ENCODE peak calls at places on chromosomes 16 and 17, in seven cellular contexts. N is osteoblast, T is mesendoderm, G is MM.1S, Y is HCT116, L is PC-3, C is PC-9. X is an unnamed sample. For H3K79me2, the result is how much of the 10 kb centered on the place peaks cover.

GRCh38 chr17:41975099-41976083 is 8.8 kb downstream of the CNP start:
- DNase-seq in N (peak), T (no peak), G (no peak), Y (no peak), L (no peak), C (no peak), X (no peak)

GRCh38 chr16:81639348-81639747 is 139.7 kb upstream of the PLCG2 start:
- DNase-seq in N (no peak), T (no peak), G (no peak), Y (no peak), L (no peak), C (no peak), X (no peak)

GRCh38 chr16:68445458-68445857 is 2.9 kb downstream of the SMPD3 start:
- DNase-seq in N (peak), T (peak), G (peak), Y (peak), L (peak), C (peak), X (peak)

GRCh38 chr17:8292639-8293395 is 2.4 kb downstream of the SLC25A35 start:
- DNase-seq in N (peak), T (no peak), G (no peak), Y (no peak), L (no peak), C (no peak), X (no peak)

GRCh38 chr17:82204831-82205719 is 7.6 kb downstream of the CCDC57 start:
- DNase-seq in N (peak), T (no peak), G (no peak), Y (no peak), L (peak), C (peak), X (no peak)

GRCh38 chr17:81119223-81120148 is 45.8 kb upstream of the PVALEF start:
- DNase-seq in N (peak), T (peak), G (peak), Y (peak), L (peak), C (peak), X (peak)

GRCh38 chr17:58325976-58326468 is 2.6 kb downstream of the TSPOAP1 start:
- DNase-seq in N (peak), T (peak), G (no peak), Y (no peak), L (no peak), C (no peak), X (peak)

GRCh38 chr17:72976971-72977767 is 115.3 kb downstream of the SLC39A11 start:
- DNase-seq in N (peak), T (peak), G (no peak), Y (peak), L (peak), C (peak), X (no peak)

GRCh38 chr16:50120732-50121131 is 32.4 kb upstream of the TENT4B start:
- DNase-seq in N (no peak), T (no peak), G (no peak), Y (no peak), L (no peak), C (no peak), X (no peak)

GRCh38 chr16:22103371-22103890 is 11.1 kb downstream of the VWA3A start:
- DNase-seq in N (no peak), T (no peak), G (no peak), Y (no peak), L (no peak), C (no peak), X (no peak)

GRCh38 chr16:58306327-58306726 is 11.5 kb upstream of the PRSS54 start:
- DNase-seq in N (no peak), T (no peak), G (peak), Y (peak), L (peak), C (no peak), X (peak)

GRCh38 chr17:1398028-1398427 is 2.0 kb downstream of the YWHAE start:
- DNase-seq in N (peak), T (no peak), G (no peak), Y (no peak), L (no peak), C (no peak), X (no peak)

GRCh38 chr16:2966803-2967184 is 2.4 kb upstream of the PAQR4 start:
- DNase-seq in N (peak), T (no peak), G (no peak), Y (no peak), L (no peak), C (no peak), X (no peak)

GRCh38 chr17:33785281-33785680 is 469.8 kb upstream of the CCL2 start:
- DNase-seq in N (no peak), T (no peak), G (no peak), Y (no peak), L (no peak), C (no peak), X (no peak)

GRCh38 chr17:36072431-36073121 is 8.5 kb downstream of the CCL18 start:
- DNase-seq in N (no peak), T (peak), G (peak), Y (peak), L (peak), C (no peak), X (peak)

GRCh38 chr16:63617990-63618763 is 1503.7 kb downstream of the CDH11 start:
- DNase-seq in N (peak), T (no peak), G (no peak), Y (no peak), L (no peak), C (no peak), X (no peak)

GRCh38 chr17:57085448-57086068 is 512 bp downstream of the AKAP1 start:
- DNase-seq in N (peak), T (peak), G (peak), Y (no peak), L (peak), C (peak), X (peak)

GRCh38 chr16:7140899-7141298 is 191.7 kb upstream of the RBFOX1 start:
- DNase-seq in N (no peak), T (peak), G (no peak), Y (no peak), L (peak), C (no peak), X (no peak)

GRCh38 chr16:65274576-65274975 is 152.7 kb upstream of the CDH11 start:
- DNase-seq in N (peak), T (no peak), G (no peak), Y (no peak), L (peak), C (no peak), X (no peak)

GRCh38 chr16:676565-677297 is 1.3 kb downstream of the RHBDL1 start:
- DNase-seq in N (no peak), T (no peak), G (no peak), Y (no peak), L (no peak), C (peak), X (no peak)

GRCh38 chr17:60415146-60415545 is 7.1 kb upstream of the CHCT1 start:
- DNase-seq in N (no peak), T (no peak), G (no peak), Y (no peak), L (no peak), C (no peak), X (no peak)

GRCh38 chr16:27405546-27406451 is 3.8 kb downstream of the IL21R start:
- DNase-seq in N (peak), T (no peak), G (no peak), Y (no peak), L (no peak), C (no peak), X (no peak)

GRCh38 chr17:64506576-64507417 is at the start of gene CEP95:
- DNase-seq in N (peak), T (peak), G (peak), Y (peak), L (peak), C (peak), X (peak)

GRCh38 chr17:64507418-64507766 is 615 bp downstream of the CEP95 start:
- DNase-seq in N (peak), T (peak), G (peak), Y (no peak), L (peak), C (peak), X (peak)

GRCh38 chr17:64508683-64509082 is 1.9 kb downstream of the CEP95 start:
- DNase-seq in N (no peak), T (no peak), G (no peak), Y (no peak), L (no peak), C (no peak), X (no peak)

GRCh38 chr17:64506201-64506575 is at the start of gene DDX5:
- DNase-seq in N (peak), T (no peak), G (peak), Y (peak), L (peak), C (peak), X (peak)

GRCh38 chr17:64509179-64509578 is 2.4 kb downstream of the CEP95 start:
- DNase-seq in N (no peak), T (no peak), G (no peak), Y (no peak), L (no peak), C (no peak), X (no peak)
- H3K79me2 ChIP-seq in N (half or more), T (under half), G (half or more), Y (half or more), L (half or more), C (half or more), X (half or more)

DNA sequence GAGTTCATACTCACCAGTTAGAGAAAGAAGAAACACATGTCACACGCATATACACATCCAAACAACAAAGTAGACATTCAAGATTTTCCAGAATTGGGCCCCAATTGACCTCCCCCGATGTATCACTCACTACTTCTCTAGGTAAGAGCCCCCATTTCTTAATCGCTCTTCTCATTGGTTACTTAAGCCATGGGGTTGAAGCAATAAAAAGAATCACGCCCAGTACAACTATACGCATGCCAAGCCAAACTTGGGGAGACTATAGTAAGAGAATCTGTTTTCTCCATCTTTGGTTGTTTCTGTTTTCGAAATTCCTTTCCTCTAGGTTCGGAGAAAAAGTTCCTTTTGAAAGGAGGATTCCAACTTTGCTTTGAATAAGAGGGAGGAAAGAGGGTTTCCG is 540 bp downstream of the DDX52 start:
- DNase-seq in N (peak), T (peak), G (peak), Y (no peak), L (peak), C (peak), X (no peak)
- H3K79me2 ChIP-seq in N (under half), T (under half), G (half or more), Y (half or more), L (under half), C (under half), X (half or more)

DNA sequence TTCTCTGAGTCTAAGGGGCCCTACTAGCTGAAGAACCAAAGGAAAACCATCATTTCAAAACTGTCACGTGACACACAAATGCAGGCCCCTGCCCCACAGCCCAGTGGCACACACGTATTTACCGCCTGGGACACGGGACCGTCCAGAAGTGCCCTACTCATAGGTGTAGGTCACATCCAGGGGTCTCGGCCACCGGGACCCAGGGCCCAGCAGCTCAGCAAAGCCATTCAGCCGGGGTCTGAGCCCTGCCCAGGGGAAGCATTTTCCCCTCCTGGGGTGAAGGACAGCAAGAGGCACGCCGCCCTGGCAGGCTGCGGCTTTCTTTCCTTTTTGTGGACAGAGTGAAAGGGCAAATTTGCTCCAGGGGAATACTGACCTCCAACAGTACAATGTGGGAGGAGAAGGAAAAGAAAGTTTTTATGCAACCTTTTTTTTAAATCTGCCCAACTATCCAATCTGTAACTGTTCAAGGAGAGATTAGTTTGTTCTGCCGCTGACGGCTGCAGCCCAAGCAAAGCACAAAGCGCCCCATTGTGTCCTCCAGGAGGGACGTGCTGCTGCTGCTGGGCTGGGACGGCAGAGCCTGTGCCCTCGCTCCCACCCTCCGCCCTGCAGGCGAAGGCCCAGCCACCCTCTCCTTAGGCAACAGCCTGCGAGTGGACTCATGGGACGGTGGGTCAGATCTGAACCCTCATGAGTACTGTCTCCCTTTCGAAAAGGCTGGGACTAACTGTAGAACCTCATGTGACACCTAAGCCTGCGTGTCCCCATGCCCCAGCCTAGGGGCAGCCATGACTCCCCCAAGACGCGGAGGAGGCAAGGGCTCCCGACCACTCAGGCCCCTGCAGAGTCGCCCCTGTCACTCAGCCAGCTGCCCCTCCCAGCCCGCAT is 21.3 kb downstream of the SLC7A5 start:
- DNase-seq in N (peak), T (no peak), G (no peak), Y (no peak), L (no peak), C (no peak), X (no peak)
- H3K79me2 ChIP-seq in N (half or more), T (half or more), G (half or more), Y (half or more), L (half or more), C (half or more), X (half or more)

GRCh38 chr16:88575251-88575650 is 5.0 kb downstream of the ZC3H18 start:
- DNase-seq in N (no peak), T (no peak), G (no peak), Y (no peak), L (no peak), C (no peak), X (no peak)
- H3K79me2 ChIP-seq in N (half or more), T (under half), G (half or more), Y (half or more), L (half or more), C (half or more), X (half or more)

GRCh38 chr16:72093448-72094265 is at the start of the genes DHX38 and TXNL4B:
- DNase-seq in N (peak), T (peak), G (peak), Y (peak), L (peak), C (peak), X (peak)
- H3K79me2 ChIP-seq in N (half or more), T (under half), G (half or more), Y (half or more), L (half or more), C (half or more), X (half or more)

DNA sequence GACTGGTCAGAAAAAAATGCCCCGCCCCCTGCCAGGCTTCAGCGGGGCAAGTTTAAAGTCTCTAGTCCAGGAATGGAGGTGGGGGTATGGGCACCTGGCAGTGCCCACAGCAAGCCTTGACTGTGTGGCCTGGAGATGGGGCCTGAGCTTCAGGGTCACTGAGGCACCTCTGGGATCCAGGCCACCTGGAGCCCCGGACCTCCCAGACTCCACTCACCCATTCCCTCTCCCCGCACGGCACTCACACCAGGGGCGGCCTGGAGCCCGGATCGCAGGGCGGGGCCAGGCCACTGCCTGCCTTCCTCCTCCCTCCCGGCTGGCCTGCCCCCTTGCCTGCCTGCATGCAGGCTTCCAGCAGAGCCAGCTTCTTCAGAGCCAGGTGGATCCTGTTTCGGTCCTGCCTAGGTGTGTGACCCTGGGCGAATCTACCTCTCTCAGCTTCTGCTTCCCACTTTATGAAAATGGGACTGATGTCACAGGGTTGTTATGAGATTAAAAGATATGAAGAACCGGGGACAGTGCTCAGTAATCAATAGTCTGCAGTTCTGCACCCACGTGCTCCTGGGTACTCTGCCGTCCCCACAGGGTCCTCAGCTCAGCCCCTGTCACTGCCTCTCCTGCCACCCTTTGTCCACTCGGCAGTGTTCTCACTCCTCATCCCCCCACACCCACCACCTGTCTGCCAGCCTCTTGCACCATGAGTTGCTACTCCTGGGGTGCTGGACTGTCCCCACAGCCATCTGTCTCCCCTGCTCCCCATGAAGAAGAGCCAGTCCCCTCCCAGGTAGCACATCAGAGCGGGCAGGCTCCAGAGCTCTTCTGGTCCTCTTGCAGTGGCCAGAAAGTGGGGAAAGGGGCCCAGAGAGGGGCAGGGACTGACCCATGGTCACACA is 1.2 kb upstream of the TCAP start:
- DNase-seq in N (peak), T (peak), G (no peak), Y (peak), L (no peak), C (peak), X (no peak)
- H3K79me2 ChIP-seq in N (under half), T (under half), G (under half), Y (under half), L (under half), C (under half), X (under half)

GRCh38 chr17:21301593-21302550 is 17.4 kb downstream of the MAP2K3 start:
- DNase-seq in N (peak), T (no peak), G (no peak), Y (no peak), L (no peak), C (no peak), X (no peak)
- H3K79me2 ChIP-seq in N (half or more), T (under half), G (under half), Y (under half), L (under half), C (under half), X (under half)

GRCh38 chr17:75463612-75464011 is 7.2 kb downstream of the TMEM94 start:
- DNase-seq in N (no peak), T (no peak), G (no peak), Y (no peak), L (no peak), C (no peak), X (no peak)
- H3K79me2 ChIP-seq in N (under half), T (under half), G (under half), Y (under half), L (under half), C (under half), X (half or more)

GRCh38 chr17:27573971-27574525 is 56.9 kb upstream of the LGALS9 start:
- DNase-seq in N (peak), T (peak), G (no peak), Y (no peak), L (peak), C (no peak), X (no peak)

GRCh38 chr17:27573548-27573947 is 57.4 kb upstream of the LGALS9 start:
- DNase-seq in N (no peak), T (no peak), G (no peak), Y (no peak), L (no peak), C (no peak), X (no peak)

GRCh38 chr17:27575912-27576252 is 55.1 kb upstream of the LGALS9 start:
- DNase-seq in N (no peak), T (no peak), G (no peak), Y (no peak), L (no peak), C (no peak), X (no peak)

GRCh38 chr17:27576429-27577123 is 54.4 kb upstream of the LGALS9 start:
- DNase-seq in N (peak), T (peak), G (no peak), Y (no peak), L (no peak), C (peak), X (no peak)

DNA sequence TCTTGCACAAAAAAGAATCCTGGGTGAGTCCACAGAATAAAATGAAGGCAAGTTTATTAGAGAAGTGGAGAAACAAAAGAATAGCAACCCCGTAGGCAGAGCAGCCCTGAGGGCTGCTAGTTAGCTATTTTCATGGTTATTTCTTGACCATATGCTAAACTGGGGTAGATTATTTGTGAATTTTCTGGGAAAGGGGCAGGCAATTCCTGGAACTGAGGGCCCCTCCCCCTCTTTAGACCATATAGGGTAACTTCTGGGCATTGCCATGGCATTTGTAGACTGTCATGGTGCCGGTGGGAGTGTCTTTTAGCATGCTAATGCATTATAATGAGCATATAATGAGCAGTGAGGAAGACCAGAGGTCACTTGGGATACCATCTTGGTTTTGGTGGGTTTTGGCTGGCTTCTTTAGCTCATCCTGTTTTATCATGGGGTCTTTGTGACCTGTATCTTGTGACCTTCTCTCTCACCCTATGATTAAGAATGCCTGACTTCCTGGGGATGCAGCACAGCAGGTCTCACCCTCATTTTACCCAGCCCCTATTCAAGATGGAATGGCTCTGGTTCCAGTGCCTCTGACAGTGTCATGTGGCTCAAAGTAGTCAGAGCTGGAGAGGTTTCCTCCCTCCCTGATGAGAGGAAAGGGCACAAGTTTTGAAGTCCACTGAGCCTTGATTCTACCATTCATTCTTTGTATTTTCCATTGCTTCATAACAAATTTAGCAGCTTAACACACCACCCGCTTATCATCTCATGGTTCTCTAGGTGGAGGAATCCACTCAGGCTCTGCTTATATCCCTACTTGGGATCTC is 55.7 kb upstream of the LGALS9 start:
- DNase-seq in N (no peak), T (no peak), G (no peak), Y (no peak), L (no peak), C (no peak), X (no peak)
- H3K79me2 ChIP-seq in N (under half), T (under half), G (under half), Y (under half), L (under half), C (under half), X (under half)

X was measured in DND-41.